ENCODE peak calls at places on chromosomes 16 and 17, in five cellular contexts. L, R, F, C and E are unnamed samples.

GRCh38 chr17:61309857-61310256 is 89.8 kb upstream of the TBX2 start:
- DNase-seq in F (no peak), C (peak), R (no peak), L (peak), E (peak)

GRCh38 chr17:2695243-2695960 is 16.2 kb downstream of the CLUH start:
- DNase-seq in L (no peak), R (no peak), C (no peak), F (no peak), E (no peak)

GRCh38 chr17:79838541-79839274 is 532 bp downstream of the CBX4 start:
- DNase-seq in C (peak), F (no peak), R (peak), L (peak), E (peak)

GRCh38 chr16:26019406-26019805 is 327.6 kb downstream of the HS3ST4 start:
- DNase-seq in C (no peak), R (no peak), L (no peak), F (no peak), E (no peak)

GRCh38 chr17:78852709-78853111 is 12.1 kb upstream of the USP36 start:
- DNase-seq in L (peak), R (peak), C (no peak), F (no peak), E (peak)

GRCh38 chr17:15168379-15168778 is 96.7 kb downstream of the PMP22 start:
- DNase-seq in F (no peak), L (no peak), C (no peak), R (no peak), E (no peak)

GRCh38 chr17:9512323-9513168 is 63.1 kb downstream of the STX8 start:
- DNase-seq in C (peak), F (no peak), L (peak), R (no peak), E (peak)

GRCh38 chr16:66107661-66108060 is 258.8 kb upstream of the CDH5 start:
- DNase-seq in F (no peak), R (no peak), C (peak), L (peak), E (peak)

GRCh38 chr17:80778716-80779115 is 212.9 kb upstream of the CHMP6 start:
- DNase-seq in F (no peak), L (no peak), C (no peak), R (no peak), E (no peak)

GRCh38 chr16:29901607-29901945 is 1.3 kb downstream of the ASPHD1 start:
- DNase-seq in C (no peak), R (no peak), L (no peak), F (no peak), E (no peak)

GRCh38 chr16:86783626-86784266 is 205.4 kb downstream of the FOXL1 start:
- DNase-seq in F (no peak), R (no peak), L (no peak), C (no peak), E (no peak)

GRCh38 chr16:1906846-1907165 is 11.4 kb downstream of the HS3ST6 start:
- DNase-seq in F (no peak), R (no peak), C (no peak), L (no peak), E (no peak)

GRCh38 chr17:67421869-67422273 is 44.8 kb downstream of the PITPNC1 start:
- DNase-seq in C (peak), L (peak), F (no peak), R (no peak), E (peak)

GRCh38 chr17:29177871-29178749 is 2.1 kb downstream of the MYO18A start:
- DNase-seq in C (no peak), F (no peak), R (peak), L (no peak), E (no peak)

GRCh38 chr17:7552621-7553051 is 3.8 kb downstream of the TNFSF12 start:
- DNase-seq in R (no peak), F (no peak), L (peak), C (no peak), E (no peak)

GRCh38 chr16:69179255-69180010 is 7.5 kb upstream of the SNTB2 start:
- DNase-seq in F (no peak), L (no peak), C (peak), R (no peak), E (peak)

GRCh38 chr17:77279448-77280303 is 138.9 kb downstream of the SEC14L1 start:
- DNase-seq in L (peak), R (peak), C (peak), F (no peak), E (peak)

GRCh38 chr17:56159764-56160394 is 6.6 kb downstream of the ANKFN1 start:
- DNase-seq in C (no peak), F (no peak), L (no peak), R (no peak), E (no peak)

GRCh38 chr17:1773755-1774181 is 11.9 kb downstream of the SERPINF1 start:
- DNase-seq in R (no peak), C (no peak), F (no peak), L (no peak), E (no peak)

GRCh38 chr17:77451271-77451893 is 310.6 kb downstream of the SEC14L1 start:
- DNase-seq in R (peak), L (peak), F (peak), C (peak), E (peak)

GRCh38 chr16:83374951-83375350 is 432.8 kb upstream of the HSBP1 start:
- DNase-seq in C (no peak), R (no peak), L (no peak), F (no peak), E (no peak)

GRCh38 chr17:31686495-31686894 is 172.5 kb downstream of the COPRS start:
- DNase-seq in C (no peak), R (no peak), F (no peak), L (no peak), E (peak)

GRCh38 chr17:77508047-77508715 is 367.4 kb downstream of the SEC14L1 start:
- DNase-seq in L (no peak), F (no peak), R (no peak), C (peak), E (no peak)

GRCh38 chr16:70740919-70741778 is 55.3 kb upstream of the MTSS2 start:
- DNase-seq in C (peak), R (no peak), L (no peak), F (no peak), E (peak)

GRCh38 chr16:12462690-12463646 is 340.7 kb downstream of the CPPED1 start:
- DNase-seq in L (peak), C (peak), R (no peak), F (no peak), E (peak)

GRCh38 chr17:63475491-63476412 is 1.1 kb upstream of the ACE start:
- DNase-seq in F (no peak), R (no peak), C (no peak), L (no peak), E (peak)

GRCh38 chr16:6021544-6021943 is 923.9 kb upstream of the EEF2KMT start:
- DNase-seq in C (no peak), L (no peak), R (no peak), F (no peak), E (no peak)

GRCh38 chr17:77807746-77808441 is 150.6 kb upstream of the TNRC6C start:
- DNase-seq in C (no peak), F (no peak), L (no peak), R (no peak), E (no peak)

GRCh38 chr17:82548681-82549303 is 29.3 kb downstream of the FOXK2 start:
- DNase-seq in R (no peak), L (no peak), C (no peak), F (no peak), E (no peak)

GRCh38 chr17:78474631-78475146 is 96.2 kb downstream of the PGS1 start:
- DNase-seq in C (no peak), R (no peak), L (peak), F (no peak), E (no peak)

GRCh38 chr17:35460354-35460851 is 11.8 kb upstream of the SLFN13 start:
- DNase-seq in F (peak), L (peak), C (no peak), R (peak), E (no peak)

GRCh38 chr17:7177954-7178477 is 1.2 kb downstream of the ASGR1 start:
- DNase-seq in C (peak), F (peak), R (peak), L (no peak), E (peak)

GRCh38 chr17:49013311-49014205 is 16.4 kb downstream of the IGF2BP1 start:
- DNase-seq in F (peak), L (no peak), R (peak), C (peak), E (no peak)
- H3K23ac ChIP-seq in F (no peak), L (no peak), R (no peak), C (peak), E (peak)

DNA sequence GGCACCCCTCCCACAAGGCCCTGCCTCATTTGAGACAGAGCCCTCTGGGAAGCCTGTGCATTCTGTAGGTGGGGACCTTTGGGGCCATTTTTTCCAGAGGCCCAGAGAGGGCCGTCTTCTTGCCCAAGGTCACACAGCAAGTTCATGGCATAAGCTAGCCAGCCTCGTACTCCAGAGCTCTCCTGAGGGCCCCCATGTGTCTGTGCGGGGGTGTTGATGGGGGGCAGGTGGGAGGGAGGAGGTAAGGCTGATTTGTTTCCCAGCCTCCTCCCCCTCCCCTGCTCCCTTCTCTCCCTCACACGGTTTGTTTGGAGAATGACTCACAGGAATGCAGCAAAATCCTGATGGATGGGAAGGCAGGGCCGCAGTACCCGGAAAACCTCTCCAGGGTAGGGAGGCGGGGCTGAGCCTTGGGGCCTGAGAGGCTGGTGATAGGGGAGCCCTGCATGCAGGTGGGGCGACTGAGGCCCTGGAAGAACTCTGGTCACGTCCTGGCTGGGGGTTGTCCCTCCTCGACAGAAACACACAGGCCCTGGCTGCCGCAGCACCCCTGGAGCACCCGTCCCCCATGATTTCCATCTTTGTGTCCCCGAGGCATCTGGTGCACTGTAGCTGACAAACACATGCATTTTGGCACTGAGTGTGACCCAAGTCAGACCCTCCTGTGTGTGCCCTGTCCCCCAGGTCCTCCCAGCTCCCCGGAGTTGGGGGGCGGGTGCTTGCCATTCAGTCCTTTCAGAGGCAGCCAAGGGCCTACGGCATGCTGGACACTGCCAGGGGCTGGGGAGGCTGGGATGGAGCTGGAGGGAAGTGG is 29.7 kb downstream of the RAI1 start:
- DNase-seq in F (no peak), R (peak), C (peak), L (no peak), E (peak)
- H3K23ac ChIP-seq in F (no peak), R (no peak), C (peak), L (no peak), E (peak)

GRCh38 chr17:68542698-68543463 is 30.7 kb downstream of the PRKAR1A start:
- DNase-seq in R (no peak), F (no peak), C (no peak), L (no peak), E (no peak)

GRCh38 chr17:68539536-68540469 is 27.6 kb downstream of the PRKAR1A start:
- DNase-seq in L (peak), R (peak), F (peak), C (no peak), E (no peak)

GRCh38 chr17:68544111-68544510 is 31.9 kb downstream of the PRKAR1A start:
- DNase-seq in R (no peak), C (no peak), L (no peak), F (no peak), E (no peak)

GRCh38 chr17:68540981-68541380 is 28.8 kb downstream of the PRKAR1A start:
- DNase-seq in R (no peak), C (no peak), L (no peak), F (no peak), E (no peak)

GRCh38 chr17:68541816-68542215 is 29.6 kb downstream of the PRKAR1A start:
- DNase-seq in F (no peak), C (no peak), L (no peak), R (no peak), E (no peak)
- H3K23ac ChIP-seq in F (peak), C (no peak), L (no peak), R (no peak), E (no peak)

DNA sequence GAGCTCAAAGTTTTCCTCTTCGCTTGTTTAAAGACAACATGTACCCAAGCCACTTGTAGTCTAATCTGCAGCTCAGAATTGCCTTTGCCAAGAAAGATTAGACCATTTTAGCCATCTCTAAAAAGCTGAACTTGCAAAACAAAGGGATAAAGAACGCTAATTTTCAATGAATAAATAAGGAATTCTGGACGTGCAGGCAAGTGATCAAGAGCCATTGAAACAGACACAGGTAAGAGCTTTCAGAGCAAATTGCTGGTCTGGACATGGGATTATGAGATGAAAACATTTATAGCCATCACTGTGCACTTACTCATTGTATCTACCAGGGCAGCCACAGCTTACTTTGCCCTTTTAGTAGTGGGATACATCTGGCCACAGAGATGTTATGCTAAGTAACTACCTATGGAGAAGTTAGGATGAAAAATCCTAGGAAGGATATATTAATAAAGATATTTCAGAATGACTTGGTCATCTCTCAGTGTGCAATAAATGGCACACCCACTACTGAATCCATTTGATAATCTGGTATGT is 44.4 kb downstream of the RND2 start:
- DNase-seq in R (no peak), L (no peak), C (no peak), F (no peak), E (no peak)
- H3K23ac ChIP-seq in R (no peak), L (no peak), C (no peak), F (no peak), E (no peak)

GRCh38 chr16:580141-580945 is 9.5 kb upstream of the RAB40C start:
- DNase-seq in R (no peak), L (no peak), F (no peak), C (no peak), E (no peak)
- H3K23ac ChIP-seq in R (no peak), L (no peak), F (peak), C (no peak), E (no peak)

DNA sequence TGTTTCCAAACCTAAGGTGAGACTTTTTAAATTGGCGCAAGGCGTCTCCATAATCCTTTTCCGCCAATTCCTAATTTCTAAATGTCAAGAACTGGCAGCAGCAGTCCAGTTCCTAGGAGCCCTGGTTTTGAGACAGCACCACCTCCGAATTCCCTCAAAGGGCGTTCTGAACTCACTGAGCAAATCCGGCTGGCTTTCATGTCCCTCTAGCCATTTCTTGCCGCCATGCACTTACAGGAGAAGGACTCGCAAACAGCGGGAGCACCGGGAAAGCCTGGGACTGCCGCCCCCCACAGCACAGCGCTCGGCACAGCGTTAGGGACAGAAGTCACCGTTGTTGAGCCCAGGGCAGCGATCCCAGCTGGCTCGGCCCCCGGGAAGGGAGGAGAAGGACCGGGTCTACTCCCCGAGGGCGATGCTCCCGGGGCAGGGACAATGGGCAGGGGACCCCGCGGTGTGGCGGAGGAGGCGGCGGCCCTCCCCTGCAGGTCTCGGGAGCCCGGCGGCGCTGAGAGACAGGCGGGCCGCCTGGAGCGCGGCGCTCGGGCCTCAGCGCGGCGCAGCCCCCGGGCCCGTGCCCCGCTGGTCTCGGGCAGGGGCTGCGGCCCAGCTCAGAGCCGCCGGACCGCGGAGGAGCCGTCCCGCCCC is 545 bp downstream of the ARHGAP17 start:
- DNase-seq in F (peak), C (peak), R (peak), L (peak), E (peak)
- H3K23ac ChIP-seq in F (peak), C (peak), R (no peak), L (no peak), E (peak)

GRCh38 chr17:17929655-17930380 is 42.4 kb downstream of the TOM1L2 start:
- DNase-seq in C (no peak), F (no peak), R (no peak), L (no peak), E (peak)
- H3K23ac ChIP-seq in C (no peak), F (no peak), R (no peak), L (no peak), E (peak)

GRCh38 chr16:3187798-3188674 is at the start of gene OR1F1:
- DNase-seq in F (no peak), R (peak), C (peak), L (peak), E (peak)
- H3K23ac ChIP-seq in F (peak), R (no peak), C (no peak), L (no peak), E (peak)